ENCODE peak calls at places on chromosome 6, in six cellular contexts. One of them, this sample, is unnamed.

GRCh38 chr6:27687154-27688013 is 214.5 kb upstream of the ZNF184 start:
- DNase-seq in heart right ventricle: peak; percentile 49
- DNase-seq in esophagus squamous epithelium: no peak
- DNase-seq in neuronal stem cell: peak; percentile 81
- DNase-seq in SJSA1: peak; percentile 81
- DNase-seq in tibial artery: peak; percentile 54
- DNase-seq in this sample: peak; percentile 88

GRCh38 chr6:7615611-7616383 is 25.8 kb downstream of the SNRNP48 start:
- DNase-seq in heart right ventricle: no peak
- DNase-seq in esophagus squamous epithelium: no peak
- DNase-seq in neuronal stem cell: peak; percentile 47
- DNase-seq in SJSA1: peak; percentile 47
- DNase-seq in tibial artery: no peak
- DNase-seq in this sample: no peak

GRCh38 chr6:30964075-30964474 is 19.4 kb upstream of the MUC21 start:
- DNase-seq in heart right ventricle: no peak
- DNase-seq in esophagus squamous epithelium: no peak
- DNase-seq in neuronal stem cell: no peak
- DNase-seq in SJSA1: no peak
- DNase-seq in tibial artery: no peak
- DNase-seq in this sample: no peak

GRCh38 chr6:16730720-16731502 is 30.3 kb downstream of the ATXN1 start:
- DNase-seq in heart right ventricle: no peak
- DNase-seq in esophagus squamous epithelium: no peak
- DNase-seq in neuronal stem cell: no peak
- DNase-seq in SJSA1: no peak
- DNase-seq in tibial artery: no peak
- DNase-seq in this sample: no peak

GRCh38 chr6:53326372-53327016 is 22.3 kb downstream of the ELOVL5 start:
- DNase-seq in heart right ventricle: no peak
- DNase-seq in esophagus squamous epithelium: no peak
- DNase-seq in neuronal stem cell: no peak
- DNase-seq in SJSA1: peak; percentile 88
- DNase-seq in tibial artery: peak; percentile 20
- DNase-seq in this sample: no peak

GRCh38 chr6:139996253-139996834 is 621.9 kb upstream of the CITED2 start:
- DNase-seq in heart right ventricle: no peak
- DNase-seq in esophagus squamous epithelium: no peak
- DNase-seq in neuronal stem cell: no peak
- DNase-seq in SJSA1: no peak
- DNase-seq in tibial artery: no peak
- DNase-seq in this sample: no peak

GRCh38 chr6:18081025-18081668 is 41.3 kb downstream of the NHLRC1 start:
- DNase-seq in heart right ventricle: no peak
- DNase-seq in esophagus squamous epithelium: no peak
- DNase-seq in neuronal stem cell: no peak
- DNase-seq in SJSA1: no peak
- DNase-seq in tibial artery: no peak
- DNase-seq in this sample: no peak

GRCh38 chr6:110341671-110342304 is 16.4 kb downstream of the METTL24 start:
- DNase-seq in heart right ventricle: no peak
- DNase-seq in esophagus squamous epithelium: no peak
- DNase-seq in neuronal stem cell: no peak
- DNase-seq in SJSA1: peak; percentile 31
- DNase-seq in tibial artery: no peak
- DNase-seq in this sample: no peak

GRCh38 chr6:138110229-138110628 is 3.0 kb upstream of the PERP start:
- DNase-seq in heart right ventricle: no peak
- DNase-seq in esophagus squamous epithelium: no peak
- DNase-seq in neuronal stem cell: no peak
- DNase-seq in SJSA1: no peak
- DNase-seq in tibial artery: no peak
- DNase-seq in this sample: no peak

GRCh38 chr6:53547166-53547814 is 2.4 kb upstream of the GCLC start:
- DNase-seq in heart right ventricle: no peak
- DNase-seq in esophagus squamous epithelium: no peak
- DNase-seq in neuronal stem cell: no peak
- DNase-seq in SJSA1: no peak
- DNase-seq in tibial artery: no peak
- DNase-seq in this sample: no peak

GRCh38 chr6:7143161-7143974 is 35.6 kb downstream of the RREB1 start:
- DNase-seq in heart right ventricle: no peak
- DNase-seq in esophagus squamous epithelium: no peak
- DNase-seq in neuronal stem cell: no peak
- DNase-seq in SJSA1: no peak
- DNase-seq in tibial artery: no peak
- DNase-seq in this sample: peak; percentile 70

GRCh38 chr6:104187616-104188015 is 672.1 kb downstream of the HACE1 start:
- DNase-seq in heart right ventricle: no peak
- DNase-seq in esophagus squamous epithelium: no peak
- DNase-seq in neuronal stem cell: no peak
- DNase-seq in SJSA1: no peak
- DNase-seq in tibial artery: no peak
- DNase-seq in this sample: no peak

GRCh38 chr6:15305496-15305895 is 59.6 kb downstream of the JARID2 start:
- DNase-seq in heart right ventricle: no peak
- DNase-seq in esophagus squamous epithelium: no peak
- DNase-seq in neuronal stem cell: no peak
- DNase-seq in SJSA1: no peak
- DNase-seq in tibial artery: no peak
- DNase-seq in this sample: no peak

GRCh38 chr6:72245565-72245964 is 359.2 kb downstream of the RIMS1 start:
- DNase-seq in heart right ventricle: no peak
- DNase-seq in esophagus squamous epithelium: no peak
- DNase-seq in neuronal stem cell: peak; percentile 26
- DNase-seq in SJSA1: no peak
- DNase-seq in tibial artery: no peak
- DNase-seq in this sample: no peak

GRCh38 chr6:41200296-41200900 is 551 bp downstream of the TREML2 start:
- DNase-seq in heart right ventricle: no peak
- DNase-seq in esophagus squamous epithelium: no peak
- DNase-seq in neuronal stem cell: no peak
- DNase-seq in SJSA1: no peak
- DNase-seq in tibial artery: peak; percentile 38
- DNase-seq in this sample: no peak

GRCh38 chr6:135419162-135419561 is 78.4 kb downstream of the AHI1 start:
- DNase-seq in heart right ventricle: no peak
- DNase-seq in esophagus squamous epithelium: no peak
- DNase-seq in neuronal stem cell: no peak
- DNase-seq in SJSA1: no peak
- DNase-seq in tibial artery: no peak
- DNase-seq in this sample: no peak

GRCh38 chr6:28587011-28587745 is 61.5 kb downstream of the GPX5 start:
- DNase-seq in heart right ventricle: peak; percentile 40
- DNase-seq in esophagus squamous epithelium: no peak
- DNase-seq in neuronal stem cell: no peak
- DNase-seq in SJSA1: peak; percentile 43
- DNase-seq in tibial artery: no peak
- DNase-seq in this sample: peak; percentile 85

GRCh38 chr6:11953641-11954040 is 58.5 kb upstream of the HIVEP1 start:
- DNase-seq in heart right ventricle: no peak
- DNase-seq in esophagus squamous epithelium: no peak
- DNase-seq in neuronal stem cell: no peak
- DNase-seq in SJSA1: no peak
- DNase-seq in tibial artery: no peak
- DNase-seq in this sample: no peak

GRCh38 chr6:136058852-136059251 is 191.3 kb downstream of the MTFR2 start:
- DNase-seq in heart right ventricle: no peak
- DNase-seq in esophagus squamous epithelium: no peak
- DNase-seq in neuronal stem cell: no peak
- DNase-seq in SJSA1: no peak
- DNase-seq in tibial artery: no peak
- DNase-seq in this sample: no peak

GRCh38 chr6:144265061-144265357 is 20.1 kb upstream of the UTRN start:
- DNase-seq in heart right ventricle: no peak
- DNase-seq in esophagus squamous epithelium: no peak
- DNase-seq in neuronal stem cell: no peak
- DNase-seq in SJSA1: no peak
- DNase-seq in tibial artery: no peak
- DNase-seq in this sample: no peak

GRCh38 chr6:49969588-49969987 is at the start of gene DEFB113:
- DNase-seq in heart right ventricle: no peak
- DNase-seq in esophagus squamous epithelium: no peak
- DNase-seq in neuronal stem cell: no peak
- DNase-seq in SJSA1: no peak
- DNase-seq in tibial artery: no peak
- DNase-seq in this sample: no peak

GRCh38 chr6:38604700-38605099 is 35.0 kb downstream of the BTBD9 start:
- DNase-seq in heart right ventricle: no peak
- DNase-seq in esophagus squamous epithelium: no peak
- DNase-seq in neuronal stem cell: no peak
- DNase-seq in SJSA1: peak; percentile 6
- DNase-seq in tibial artery: no peak
- DNase-seq in this sample: no peak

GRCh38 chr6:127266178-127266891 is at the start of gene RNF146:
- DNase-seq in heart right ventricle: peak; percentile 84
- DNase-seq in esophagus squamous epithelium: peak; percentile 67
- DNase-seq in neuronal stem cell: peak; percentile 85
- DNase-seq in SJSA1: peak; percentile 95
- DNase-seq in tibial artery: peak; percentile 83
- DNase-seq in this sample: peak; percentile 87

GRCh38 chr6:107600936-107601335 is 111.0 kb downstream of the SOBP start:
- DNase-seq in heart right ventricle: no peak
- DNase-seq in esophagus squamous epithelium: no peak
- DNase-seq in neuronal stem cell: peak; percentile 59
- DNase-seq in SJSA1: peak; percentile 59
- DNase-seq in tibial artery: no peak
- DNase-seq in this sample: no peak

GRCh38 chr6:15551798-15552197 is 111.0 kb downstream of the DTNBP1 start:
- DNase-seq in heart right ventricle: no peak
- DNase-seq in esophagus squamous epithelium: no peak
- DNase-seq in neuronal stem cell: peak; percentile 31
- DNase-seq in SJSA1: no peak
- DNase-seq in tibial artery: no peak
- DNase-seq in this sample: no peak

DNA sequence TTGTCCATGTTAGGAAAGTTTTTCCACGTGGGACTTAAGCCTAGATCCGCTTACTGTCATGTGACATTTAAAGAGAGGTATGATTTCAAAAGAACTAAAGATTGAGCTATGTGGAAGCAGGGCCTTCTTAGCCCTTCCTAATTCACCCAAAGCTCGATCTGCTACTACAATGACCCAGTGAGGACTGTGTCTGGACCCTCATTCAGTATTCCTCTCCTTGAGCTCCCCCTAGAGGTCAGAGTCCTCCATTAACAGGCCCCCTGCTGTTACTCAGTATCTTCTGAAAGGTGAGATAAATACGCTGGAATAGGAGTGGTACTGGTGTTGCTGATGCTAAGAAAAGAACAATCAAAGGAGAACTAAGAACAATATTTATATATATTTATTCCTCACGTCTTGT is 414.0 kb downstream of the GJA1 start:
- DNase-seq in heart right ventricle: no peak
- DNase-seq in esophagus squamous epithelium: no peak
- DNase-seq in neuronal stem cell: peak; percentile 75
- DNase-seq in SJSA1: peak; percentile 77
- DNase-seq in tibial artery: peak; percentile 52
- DNase-seq in this sample: no peak
- H3K27ac ChIP-seq in heart right ventricle: no peak overlapping the region
- H3K27ac ChIP-seq in esophagus squamous epithelium: no peak overlapping the region
- H3K27ac ChIP-seq in neuronal stem cell: no peak overlapping the region
- H3K27ac ChIP-seq in SJSA1: peak overlapping the region; percentile 38
- H3K27ac ChIP-seq in tibial artery: no peak overlapping the region
- H3K27ac ChIP-seq in this sample: no peak overlapping the region

GRCh38 chr6:24359640-24360454 is 2.0 kb upstream of the DCDC2 start:
- DNase-seq in heart right ventricle: peak; percentile 65
- DNase-seq in esophagus squamous epithelium: no peak
- DNase-seq in neuronal stem cell: peak; percentile 85
- DNase-seq in SJSA1: peak; percentile 62
- DNase-seq in tibial artery: peak; percentile 25
- DNase-seq in this sample: peak; percentile 76

GRCh38 chr6:24357336-24358218 is at the start of gene DCDC2:
- DNase-seq in heart right ventricle: no peak
- DNase-seq in esophagus squamous epithelium: no peak
- DNase-seq in neuronal stem cell: no peak
- DNase-seq in SJSA1: no peak
- DNase-seq in tibial artery: no peak
- DNase-seq in this sample: peak; percentile 41

GRCh38 chr6:24355422-24355821 is 2.4 kb downstream of the DCDC2 start:
- DNase-seq in heart right ventricle: no peak
- DNase-seq in esophagus squamous epithelium: no peak
- DNase-seq in neuronal stem cell: no peak
- DNase-seq in SJSA1: no peak
- DNase-seq in tibial artery: no peak
- DNase-seq in this sample: no peak

GRCh38 chr6:24356310-24357035 is 1.4 kb downstream of the DCDC2 start:
- DNase-seq in heart right ventricle: no peak
- DNase-seq in esophagus squamous epithelium: no peak
- DNase-seq in neuronal stem cell: no peak
- DNase-seq in SJSA1: no peak
- DNase-seq in tibial artery: no peak
- DNase-seq in this sample: no peak

GRCh38 chr6:24358219-24358821 is 461 bp upstream of the DCDC2 start:
- DNase-seq in heart right ventricle: no peak
- DNase-seq in esophagus squamous epithelium: no peak
- DNase-seq in neuronal stem cell: no peak
- DNase-seq in SJSA1: no peak
- DNase-seq in tibial artery: no peak
- DNase-seq in this sample: no peak
- H3K4me3 ChIP-seq in heart right ventricle: peak overlapping the region; percentile 7
- H3K4me3 ChIP-seq in esophagus squamous epithelium: peak overlapping the region; percentile 53
- H3K4me3 ChIP-seq in neuronal stem cell: no peak overlapping the region
- H3K4me3 ChIP-seq in SJSA1: no peak overlapping the region
- H3K4me3 ChIP-seq in tibial artery: peak overlapping the region; percentile 25
- H3K4me3 ChIP-seq in this sample: peak overlapping the region; percentile 53

DNA sequence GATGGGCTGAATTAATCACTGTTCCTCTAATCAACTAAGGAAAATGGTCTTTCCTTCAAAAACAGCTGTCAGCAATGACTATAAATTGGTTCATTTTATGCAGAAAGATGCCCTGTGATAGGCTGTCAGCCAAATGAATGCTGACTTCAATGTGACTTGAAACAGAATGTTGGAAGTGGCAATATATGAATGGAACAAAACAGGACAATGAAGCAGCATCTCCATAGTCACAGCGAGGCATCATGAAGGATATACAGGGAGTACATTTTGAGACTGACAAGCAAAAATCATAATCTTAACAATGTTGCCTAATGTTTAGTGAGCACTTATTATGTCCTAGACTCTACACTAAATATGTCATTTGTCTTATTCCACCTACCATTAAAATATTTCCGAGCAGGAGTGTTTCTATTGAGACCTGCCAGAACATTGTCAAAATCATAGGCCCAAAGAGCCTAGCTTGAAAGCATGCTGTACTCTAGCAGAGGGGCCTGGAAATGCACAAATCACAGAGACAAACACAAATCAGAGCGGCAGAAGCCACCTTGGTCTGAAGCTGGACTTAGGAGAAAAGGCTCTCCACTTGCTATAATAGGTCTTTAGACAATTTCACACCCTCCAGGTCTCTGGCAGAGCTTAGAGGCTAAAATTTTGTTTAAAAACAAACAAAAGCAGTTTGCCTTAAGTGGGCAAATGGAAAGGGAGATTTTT is 63.3 kb downstream of the FAM50B start:
- DNase-seq in heart right ventricle: no peak
- DNase-seq in esophagus squamous epithelium: no peak
- DNase-seq in neuronal stem cell: no peak
- DNase-seq in SJSA1: no peak
- DNase-seq in tibial artery: no peak
- DNase-seq in this sample: no peak
- H3K27ac ChIP-seq in heart right ventricle: peak overlapping the region; percentile 86
- H3K27ac ChIP-seq in esophagus squamous epithelium: peak overlapping the region; percentile 85
- H3K27ac ChIP-seq in neuronal stem cell: no peak overlapping the region
- H3K27ac ChIP-seq in SJSA1: peak overlapping the region; percentile 74
- H3K27ac ChIP-seq in tibial artery: peak overlapping the region; percentile 82
- H3K27ac ChIP-seq in this sample: peak overlapping the region; percentile 61

GRCh38 chr6:43275782-43276179 is 22.3 kb upstream of the SLC22A7 start:
- DNase-seq in heart right ventricle: no peak
- DNase-seq in esophagus squamous epithelium: no peak
- DNase-seq in neuronal stem cell: no peak
- DNase-seq in SJSA1: no peak
- DNase-seq in tibial artery: no peak
- DNase-seq in this sample: no peak
- H3K4me3 ChIP-seq in heart right ventricle: peak overlapping the region; percentile 40
- H3K4me3 ChIP-seq in esophagus squamous epithelium: peak overlapping the region; percentile 69
- H3K4me3 ChIP-seq in neuronal stem cell: peak overlapping the region; percentile 66
- H3K4me3 ChIP-seq in SJSA1: no peak overlapping the region
- H3K4me3 ChIP-seq in tibial artery: no peak overlapping the region
- H3K4me3 ChIP-seq in this sample: peak overlapping the region; percentile 47

This sample was measured in dorsolateral prefrontal cortex.